ENCODE peak calls at places on chromosomes 11 and 22, in four cellular contexts. G is kidney epithelial cell, C is BJ, A is bronchial epithelial cell. F is an unnamed sample.

GRCh38 chr11:20342347-20343279 is 20.9 kb upstream of the HTATIP2 start:
- DNase-seq in G (no peak), C (no peak), A (no peak), F (no peak)

GRCh38 chr11:1401656-1402221 is 12.0 kb downstream of the BRSK2 start:
- DNase-seq in G (peak), C (no peak), A (peak), F (peak)

GRCh38 chr22:45290410-45290936 is 5.7 kb downstream of the UPK3A start:
- DNase-seq in G (no peak), C (peak), A (peak), F (no peak)

GRCh38 chr11:59097113-59097708 is 9.8 kb upstream of the FAM111B start:
- DNase-seq in G (no peak), C (no peak), A (peak), F (peak)

GRCh38 chr22:32333769-32334639 is 23.7 kb upstream of the RFPL3 start:
- DNase-seq in G (no peak), C (no peak), A (no peak), F (no peak)

GRCh38 chr22:50139843-50140415 is 30.6 kb upstream of the PANX2 start:
- DNase-seq in G (no peak), C (no peak), A (peak), F (no peak)

GRCh38 chr11:34926101-34926830 is 9.8 kb downstream of the PDHX start:
- DNase-seq in G (no peak), C (no peak), A (peak), F (peak)

GRCh38 chr11:69298778-69299461 is 5.0 kb downstream of the MYEOV start:
- DNase-seq in G (no peak), C (no peak), A (no peak), F (no peak)

GRCh38 chr11:66289548-66290331 is 797 bp upstream of the YIF1A start:
- DNase-seq in G (no peak), C (no peak), A (no peak), F (no peak)

GRCh38 chr11:84817998-84818397 is 809.1 kb downstream of the DLG2 start:
- DNase-seq in G (no peak), C (no peak), A (peak), F (no peak)

GRCh38 chr11:73221451-73221850 is 3.4 kb downstream of the P2RY2 start:
- DNase-seq in G (no peak), C (no peak), A (no peak), F (no peak)

GRCh38 chr11:45339754-45340519 is 53.8 kb upstream of the SYT13 start:
- DNase-seq in G (peak), C (peak), A (peak), F (peak)

GRCh38 chr11:122601131-122602125 is 54.1 kb upstream of the UBASH3B start:
- DNase-seq in G (no peak), C (peak), A (peak), F (peak)

GRCh38 chr22:35313311-35314121 is 13.8 kb downstream of the TOM1 start:
- DNase-seq in G (peak), C (peak), A (peak), F (no peak)

GRCh38 chr22:22692707-22693530 is 48.5 kb downstream of the GGTLC2 start:
- DNase-seq in G (peak), C (no peak), A (peak), F (no peak)

GRCh38 chr11:34348919-34349318 is 8.9 kb downstream of the ABTB2 start:
- DNase-seq in G (no peak), C (no peak), A (no peak), F (peak)

GRCh38 chr11:134665571-134666268 is 253.7 kb upstream of the B3GAT1 start:
- DNase-seq in G (no peak), C (no peak), A (no peak), F (no peak)

GRCh38 chr22:28801845-28802594 is 1.7 kb upstream of the XBP1 start:
- DNase-seq in G (no peak), C (no peak), A (peak), F (no peak)

GRCh38 chr22:16810188-16810802 is 14.9 kb downstream of the XKR3 start:
- DNase-seq in G (no peak), C (no peak), A (no peak), F (no peak)

GRCh38 chr11:5674391-5674790 is 10.5 kb downstream of the TRIM5 start:
- DNase-seq in G (no peak), C (no peak), A (no peak), F (no peak)

GRCh38 chr11:3021125-3021524 is 29.0 kb upstream of the NAP1L4 start:
- DNase-seq in G (no peak), C (no peak), A (peak), F (no peak)
- TF ChIP-seq CTCF in G (peak), C (peak), A (peak), F (peak)

GRCh38 chr11:119338318-119338890 is 2.3 kb downstream of the C1QTNF5 start:
- DNase-seq in G (no peak), C (no peak), A (no peak), F (peak)

GRCh38 chr11:119338946-119339580 is 1.6 kb downstream of the C1QTNF5 start:
- DNase-seq in G (no peak), C (no peak), A (no peak), F (no peak)

GRCh38 chr11:119336744-119337469 is 2.6 kb downstream of the RNF26 start:
- DNase-seq in G (no peak), C (no peak), A (no peak), F (no peak)

GRCh38 chr11:119335655-119336543 is 1.6 kb downstream of the RNF26 start:
- DNase-seq in G (no peak), C (no peak), A (no peak), F (no peak)

DNA sequence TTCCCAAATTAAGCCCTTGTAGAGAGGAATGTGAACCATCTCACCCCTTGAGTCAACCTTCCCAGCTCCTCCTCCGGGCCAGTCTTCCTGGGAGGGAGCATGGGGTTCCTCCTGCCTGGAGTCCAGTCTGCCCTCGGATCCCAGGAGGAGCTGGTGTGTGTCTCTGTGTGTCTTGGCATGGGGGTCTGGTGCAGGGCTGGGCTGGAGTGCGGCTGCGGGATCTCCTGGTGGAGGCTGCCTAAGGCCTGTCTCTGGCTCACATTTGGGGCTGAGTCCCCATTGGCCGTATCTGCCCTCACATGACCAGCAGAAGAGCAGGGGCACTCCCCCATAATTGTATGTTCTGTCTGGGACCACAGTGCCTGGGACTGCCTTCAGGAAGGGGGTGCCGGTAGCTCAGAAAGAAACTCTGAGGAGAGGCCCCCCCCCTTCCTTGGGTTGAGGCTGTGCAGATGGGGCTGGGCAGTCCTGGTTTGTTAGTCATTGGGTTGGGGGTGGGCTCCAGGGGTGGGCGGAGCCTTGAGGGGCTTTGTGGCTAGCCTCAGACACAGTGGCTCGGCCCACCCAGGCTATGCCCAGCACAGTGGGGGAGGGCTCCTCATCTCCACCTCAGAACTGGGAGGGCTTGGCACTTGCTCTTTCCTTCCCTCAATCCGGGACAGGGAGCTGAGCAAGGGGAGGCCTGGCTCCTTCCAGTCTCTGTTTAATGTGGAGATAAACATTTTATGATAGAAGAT is 2.9 kb downstream of the C1QTNF5 start:
- DNase-seq in G (no peak), C (no peak), A (no peak), F (peak)
- TF ChIP-seq CTCF in G (no peak), C (no peak), A (no peak), F (no peak)

GRCh38 chr11:76318744-76319384 is 62.1 kb downstream of the THAP12 start:
- DNase-seq in G (peak), C (no peak), A (peak), F (peak)
- TF ChIP-seq CTCF in G (peak), C (peak), A (peak), F (peak)

DNA sequence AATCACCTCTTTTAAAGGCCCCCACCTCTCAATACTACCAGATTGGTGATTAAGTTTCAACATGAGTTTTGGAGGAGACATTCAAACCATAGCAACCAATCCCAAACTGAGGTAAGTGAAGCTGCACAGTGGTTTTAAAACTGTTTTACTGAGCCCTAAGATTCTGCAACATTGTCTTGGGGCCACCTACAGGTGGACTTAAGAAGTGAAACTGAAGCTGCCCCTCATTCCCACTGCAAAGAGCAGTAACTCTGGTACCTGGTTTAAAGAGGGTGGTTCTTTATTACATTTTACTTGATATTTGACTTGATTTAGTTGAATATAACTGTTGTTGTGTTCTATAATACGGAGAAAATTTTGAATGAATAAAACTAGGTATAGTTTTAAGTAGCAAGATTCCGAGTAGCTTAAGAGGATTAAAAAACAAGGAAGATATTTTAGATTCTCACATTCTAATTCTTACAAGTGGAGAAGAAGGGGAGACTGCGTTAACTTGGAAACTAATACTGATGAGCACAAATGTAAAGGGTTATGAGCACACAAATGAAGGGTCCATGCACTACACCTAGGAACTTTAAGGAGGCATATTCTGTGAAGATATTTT is 26.7 kb downstream of the SYT9 start:
- DNase-seq in G (no peak), C (no peak), A (peak), F (peak)
- TF ChIP-seq CTCF in G (peak), C (peak), A (peak), F (peak)

GRCh38 chr22:25172153-25172552 is 27.5 kb upstream of the CRYBB3 start:
- DNase-seq in G (no peak), C (no peak), A (peak), F (no peak)
- TF ChIP-seq CTCF in G (peak), C (no peak), A (peak), F (no peak)

DNA sequence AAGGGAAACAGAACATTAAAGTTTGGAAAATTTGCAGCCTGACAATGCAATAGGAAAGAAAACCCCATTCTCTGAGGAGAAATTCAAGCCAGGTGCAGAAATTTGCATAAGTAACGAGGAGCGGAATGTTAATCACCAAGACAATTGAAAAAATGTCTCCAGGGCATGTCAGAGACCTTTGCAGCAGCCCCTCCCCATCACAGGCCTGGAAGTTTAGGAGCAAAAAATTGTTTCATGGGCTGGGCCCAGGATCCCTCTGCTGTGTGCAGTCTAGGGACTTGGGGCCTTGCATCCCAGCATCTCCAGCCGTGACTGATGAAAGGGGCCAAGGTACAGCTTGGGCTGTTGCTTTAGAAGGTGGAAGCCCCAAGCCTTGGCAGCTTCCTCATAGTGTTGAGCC is 780.2 kb downstream of the LRRC4C start:
- DNase-seq in G (no peak), C (no peak), A (no peak), F (no peak)
- TF ChIP-seq CTCF in G (no peak), C (no peak), A (no peak), F (no peak)

DNA sequence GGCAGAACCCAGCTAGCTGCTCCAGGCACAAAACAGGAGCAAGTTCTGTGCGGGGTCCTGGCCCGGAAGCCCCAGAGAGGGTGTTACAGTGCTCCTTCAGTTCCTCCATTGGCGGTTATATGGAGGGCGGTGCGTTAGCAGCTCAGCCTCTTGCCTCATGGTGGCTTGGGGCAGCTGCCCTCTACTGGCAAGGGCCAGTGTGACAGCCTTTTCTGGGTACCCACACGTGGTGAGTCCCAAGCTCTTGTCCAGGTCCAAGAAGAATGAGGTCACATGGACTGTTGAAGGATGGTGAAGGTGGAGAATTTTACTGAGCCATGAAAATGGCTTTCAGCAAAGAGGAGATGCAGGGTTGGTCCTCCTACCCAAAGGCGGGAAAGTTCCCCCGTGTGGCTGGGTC is 100.5 kb downstream of the WT1 start:
- DNase-seq in G (no peak), C (no peak), A (no peak), F (no peak)
- TF ChIP-seq CTCF in G (peak), C (peak), A (peak), F (peak)